ENCODE peak calls at places on chromosomes 7 and 10, in five cellular contexts. X is GM12891, H is K562, J is GM12878, E is HepG2. Q is an unnamed sample.

GRCh38 chr7:106064836-106065559 is 47.1 kb downstream of the SYPL1 start:
- DNase-seq in X (no peak), H (peak), J (no peak), E (peak), Q (no peak)

GRCh38 chr7:30146127-30146612 is 11.4 kb downstream of the MTURN start:
- DNase-seq in X (no peak), H (peak), J (no peak), E (no peak), Q (no peak)

GRCh38 chr7:151832656-151833055 is 44.3 kb downstream of the PRKAG2 start:
- DNase-seq in X (no peak), H (no peak), J (no peak), E (no peak), Q (no peak)

GRCh38 chr7:139893999-139894398 is 64.9 kb downstream of the TBXAS1 start:
- DNase-seq in X (no peak), H (no peak), J (no peak), E (no peak), Q (no peak)

GRCh38 chr10:130748409-130749057 is 563.0 kb downstream of the TCERG1L start:
- DNase-seq in X (no peak), H (no peak), J (no peak), E (no peak), Q (no peak)

GRCh38 chr10:73873163-73873842 is 1.1 kb downstream of the CAMK2G start:
- DNase-seq in X (no peak), H (no peak), J (no peak), E (no peak), Q (no peak)

GRCh38 chr7:27096756-27097514 is 1.1 kb upstream of the HOXA1 start:
- DNase-seq in X (no peak), H (no peak), J (no peak), E (no peak), Q (no peak)

GRCh38 chr7:79317728-79318127 is 135.7 kb downstream of the MAGI2 start:
- DNase-seq in X (no peak), H (no peak), J (no peak), E (peak), Q (no peak)

GRCh38 chr7:137462847-137463246 is 119.3 kb upstream of the PTN start:
- DNase-seq in X (no peak), H (no peak), J (no peak), E (no peak), Q (no peak)

GRCh38 chr10:14244147-14244546 is 86.6 kb downstream of the FRMD4A start:
- DNase-seq in X (no peak), H (no peak), J (no peak), E (no peak), Q (no peak)

GRCh38 chr10:44370731-44371248 is 14.1 kb downstream of the CXCL12 start:
- DNase-seq in X (no peak), H (no peak), J (no peak), E (no peak), Q (no peak)

GRCh38 chr7:116339564-116339963 is 129.2 kb downstream of the TES start:
- DNase-seq in X (no peak), H (peak), J (no peak), E (peak), Q (no peak)

GRCh38 chr10:77392851-77393250 is 244.8 kb downstream of the KCNMA1 start:
- DNase-seq in X (no peak), H (no peak), J (no peak), E (no peak), Q (no peak)

GRCh38 chr10:33800545-33800944 is 466.1 kb upstream of the NRP1 start:
- DNase-seq in X (no peak), H (no peak), J (no peak), E (peak), Q (no peak)

GRCh38 chr7:2260820-2261219 is 18.8 kb downstream of the NUDT1 start:
- DNase-seq in X (no peak), H (no peak), J (no peak), E (no peak), Q (no peak)

GRCh38 chr7:37310322-37311080 is 138.2 kb downstream of the ELMO1 start:
- DNase-seq in X (no peak), H (no peak), J (no peak), E (no peak), Q (no peak)

GRCh38 chr7:130899638-130900401 is 165.8 kb upstream of the KLF14 start:
- DNase-seq in X (no peak), H (no peak), J (no peak), E (peak), Q (no peak)

GRCh38 chr7:87435546-87435945 is 39.9 kb downstream of the ABCB4 start:
- DNase-seq in X (no peak), H (no peak), J (no peak), E (no peak), Q (no peak)

GRCh38 chr7:108293190-108293612 is 163.0 kb downstream of the NRCAM start:
- DNase-seq in X (no peak), H (no peak), J (no peak), E (no peak), Q (no peak)

GRCh38 chr7:33757563-33758165 is 147.7 kb upstream of the BMPER start:
- DNase-seq in X (no peak), H (peak), J (no peak), E (peak), Q (no peak)

GRCh38 chr7:2633538-2634264 is 1.9 kb downstream of the TTYH3 start:
- DNase-seq in X (no peak), H (no peak), J (no peak), E (peak), Q (no peak)

GRCh38 chr7:9250876-9251275 is 817.5 kb downstream of the NXPH1 start:
- DNase-seq in X (no peak), H (no peak), J (no peak), E (no peak), Q (no peak)

GRCh38 chr7:142807855-142808460 is 37.2 kb downstream of the PRSS2 start:
- DNase-seq in X (no peak), H (peak), J (peak), E (no peak), Q (no peak)

GRCh38 chr7:120256719-120257118 is 16.3 kb upstream of the KCND2 start:
- DNase-seq in X (no peak), H (no peak), J (no peak), E (no peak), Q (no peak)

GRCh38 chr7:73903321-73904218 is 42.6 kb downstream of the TMEM270 start:
- DNase-seq in X (no peak), H (no peak), J (no peak), E (no peak), Q (no peak)

GRCh38 chr10:127193125-127193524 is 3.3 kb downstream of the INSYN2A start:
- DNase-seq in X (no peak), H (no peak), J (no peak), E (no peak), Q (no peak)

GRCh38 chr10:4315529-4315928 is 510.5 kb upstream of the AKR1E2 start:
- DNase-seq in X (no peak), H (no peak), J (no peak), E (no peak), Q (no peak)

GRCh38 chr7:87474533-87475358 is 734 bp downstream of the ABCB4 start:
- DNase-seq in X (peak), H (no peak), J (peak), E (no peak), Q (peak)

GRCh38 chr7:129917934-129918333 is 34.8 kb downstream of the UBE2H start:
- DNase-seq in X (no peak), H (no peak), J (no peak), E (no peak), Q (no peak)

GRCh38 chr7:80453699-80454340 is 58.0 kb downstream of the GNAT3 start:
- DNase-seq in X (no peak), H (no peak), J (no peak), E (peak), Q (no peak)

GRCh38 chr10:44458671-44459403 is 73.9 kb upstream of the CXCL12 start:
- DNase-seq in X (no peak), H (no peak), J (no peak), E (no peak), Q (no peak)

GRCh38 chr10:110664483-110665420 is 20.6 kb downstream of the RBM20 start:
- DNase-seq in X (no peak), H (no peak), J (no peak), E (peak), Q (no peak)

GRCh38 chr10:103224133-103224532 is 21.6 kb upstream of the RPEL1 start:
- DNase-seq in X (no peak), H (no peak), J (no peak), E (no peak), Q (no peak)

DNA sequence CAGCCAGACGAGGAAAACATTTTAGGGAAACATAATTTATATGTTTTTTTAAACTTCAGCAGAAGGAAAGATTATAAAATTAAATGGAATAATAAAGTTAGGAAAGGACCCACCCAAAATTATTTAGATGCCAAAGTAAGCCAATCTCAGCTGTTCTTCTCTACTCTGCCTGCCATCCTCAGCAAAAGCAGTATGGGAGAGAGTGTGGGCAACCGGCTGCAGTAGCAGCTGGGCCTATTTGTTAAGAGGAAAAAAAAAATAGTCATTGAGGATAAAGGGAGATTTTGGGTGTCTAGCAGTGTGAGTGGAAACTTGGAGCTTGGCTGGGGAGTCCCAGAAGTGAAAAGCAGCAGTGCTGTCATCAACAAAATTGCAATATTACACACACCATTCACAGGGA is 15.4 kb downstream of the SEMA3E start:
- DNase-seq in X (no peak), H (no peak), J (no peak), E (no peak), Q (no peak)
- TF ChIP-seq TAF1 in X (no peak), H (no peak), J (no peak), E (no peak), Q (no peak)

DNA sequence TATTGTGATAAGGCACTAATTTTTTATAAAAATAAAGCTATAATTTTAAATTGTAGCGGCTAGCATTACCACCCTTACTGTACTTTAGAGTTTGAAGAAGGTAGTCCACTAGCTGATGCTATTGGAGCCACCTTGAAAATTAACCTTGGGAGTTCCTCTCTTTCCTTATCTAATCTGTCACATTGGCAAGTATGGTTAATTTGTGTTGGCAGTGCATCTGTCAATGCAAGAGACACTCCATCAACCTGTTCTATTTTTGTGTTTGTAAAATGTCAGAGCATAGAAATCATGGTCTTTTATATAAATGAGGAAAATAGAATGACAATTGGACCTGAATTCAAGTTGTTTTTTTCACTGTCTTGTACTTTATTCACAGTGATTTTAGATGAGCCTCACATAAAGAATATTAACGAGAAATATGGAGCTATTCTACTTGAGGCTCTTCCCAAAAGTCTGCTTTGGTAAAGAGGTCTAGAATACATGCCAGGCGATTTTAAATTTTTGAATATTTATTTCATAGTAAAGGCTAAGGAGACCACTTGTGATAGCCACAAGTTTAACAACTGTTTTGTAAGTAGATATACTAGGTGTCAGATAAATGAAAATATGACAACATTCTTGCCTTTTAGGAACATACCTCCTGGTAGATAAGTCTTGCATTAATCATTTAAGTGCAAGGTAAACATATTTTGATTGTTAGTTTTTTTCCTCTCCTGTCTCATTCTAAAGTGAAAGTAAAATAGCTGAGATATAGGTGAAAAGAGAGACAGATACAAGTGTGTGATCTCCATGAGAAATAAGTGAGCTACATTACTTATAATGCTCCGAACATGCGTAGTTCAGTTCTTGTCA is 20.8 kb downstream of the GLCCI1 start:
- DNase-seq in X (no peak), H (no peak), J (no peak), E (no peak), Q (no peak)
- TF ChIP-seq POLR2AphosphoS5 in X (no peak), H (peak), J (no peak), E (no peak), Q (no peak)

GRCh38 chr10:24822557-24822956 is 98.9 kb upstream of the ARHGAP21 start:
- DNase-seq in X (peak), H (no peak), J (peak), E (no peak), Q (peak)

GRCh38 chr10:24825551-24825950 is 101.9 kb upstream of the ARHGAP21 start:
- DNase-seq in X (no peak), H (no peak), J (no peak), E (no peak), Q (no peak)

GRCh38 chr10:24824536-24824935 is 100.8 kb upstream of the ARHGAP21 start:
- DNase-seq in X (no peak), H (no peak), J (no peak), E (no peak), Q (no peak)

GRCh38 chr10:24826022-24826421 is 102.3 kb upstream of the ARHGAP21 start:
- DNase-seq in X (no peak), H (no peak), J (no peak), E (no peak), Q (no peak)

DNA sequence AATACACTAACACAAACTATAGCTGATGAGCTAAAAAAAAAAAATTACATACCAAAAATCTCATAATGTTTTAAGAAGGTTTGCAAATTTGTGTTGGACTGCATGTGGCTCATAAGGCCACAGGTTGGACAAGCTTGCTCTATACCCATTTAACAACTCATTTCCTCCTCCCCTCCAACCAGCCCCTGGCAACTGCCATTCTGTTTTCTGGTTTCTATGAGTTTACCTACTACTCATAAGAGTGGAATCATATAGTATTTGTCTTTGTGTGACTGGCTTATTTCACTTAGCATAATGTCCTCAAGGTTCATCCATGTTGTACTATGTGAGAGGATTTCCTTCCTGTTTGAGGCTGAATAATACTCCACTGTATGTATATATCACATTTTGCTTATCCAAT is 100.4 kb upstream of the ARHGAP21 start:
- DNase-seq in X (no peak), H (no peak), J (no peak), E (no peak), Q (no peak)
- TF ChIP-seq POLR2A in X (no peak), H (no peak), J (no peak), E (no peak), Q (no peak)

GRCh38 chr10:35412336-35412735 is 76.0 kb downstream of the CCNY start:
- DNase-seq in X (no peak), H (no peak), J (no peak), E (no peak), Q (no peak)
- TF ChIP-seq TAF1 in X (no peak), H (no peak), J (no peak), E (no peak), Q (no peak)

GRCh38 chr10:43145313-43145712 is 7.1 kb downstream of the CSGALNACT2 start:
- DNase-seq in X (no peak), H (no peak), J (no peak), E (no peak), Q (no peak)
- TF ChIP-seq POLR2AphosphoS5 in X (no peak), H (no peak), J (no peak), E (no peak), Q (no peak)

GRCh38 chr7:76301000-76301399 is 1.5 kb upstream of the HSPB1 start:
- DNase-seq in X (no peak), H (no peak), J (no peak), E (no peak), Q (no peak)

GRCh38 chr7:76300210-76300731 is 2.2 kb upstream of the HSPB1 start:
- DNase-seq in X (no peak), H (no peak), J (no peak), E (peak), Q (no peak)

GRCh38 chr7:76294344-76295024 is 8.0 kb upstream of the HSPB1 start:
- DNase-seq in X (no peak), H (peak), J (no peak), E (peak), Q (no peak)

GRCh38 chr7:76293407-76293901 is 9.0 kb upstream of the HSPB1 start:
- DNase-seq in X (no peak), H (no peak), J (no peak), E (no peak), Q (no peak)

GRCh38 chr7:76296743-76297740 is 5.4 kb upstream of the HSPB1 start:
- DNase-seq in X (no peak), H (no peak), J (no peak), E (peak), Q (no peak)
- TF ChIP-seq POLR2A in X (no peak), H (no peak), J (no peak), E (no peak), Q (no peak)

GRCh38 chr10:113876461-113876860 is 22.0 kb downstream of the NHLRC2 start:
- DNase-seq in X (no peak), H (no peak), J (no peak), E (no peak), Q (no peak)

GRCh38 chr10:113875212-113875611 is 20.8 kb downstream of the NHLRC2 start:
- DNase-seq in X (no peak), H (no peak), J (no peak), E (no peak), Q (no peak)

GRCh38 chr10:113879691-113880090 is 25.2 kb downstream of the NHLRC2 start:
- DNase-seq in X (no peak), H (no peak), J (peak), E (no peak), Q (no peak)

GRCh38 chr10:113882240-113882639 is 27.8 kb downstream of the NHLRC2 start:
- DNase-seq in X (no peak), H (no peak), J (no peak), E (no peak), Q (no peak)

DNA sequence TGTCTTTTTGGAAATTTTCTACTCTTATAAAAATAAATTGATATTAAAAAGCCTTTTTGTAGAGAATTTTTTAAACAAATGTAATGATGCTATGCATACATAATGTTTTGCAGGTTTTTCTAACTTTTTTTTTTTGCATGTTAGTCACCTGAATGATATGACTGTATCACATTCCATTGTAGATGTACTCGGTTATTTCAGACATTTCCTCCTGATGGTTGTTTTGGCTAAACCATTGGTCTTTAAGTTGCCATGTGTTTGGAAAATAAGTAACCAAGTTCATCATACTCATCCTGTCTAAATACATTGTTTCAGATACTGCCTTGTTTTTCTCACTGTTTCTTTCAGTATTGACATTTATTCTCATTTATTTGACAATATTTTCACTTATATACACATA is 25.8 kb downstream of the NHLRC2 start:
- DNase-seq in X (no peak), H (no peak), J (no peak), E (no peak), Q (no peak)
- TF ChIP-seq TAF1 in X (no peak), H (no peak), J (no peak), E (no peak), Q (no peak)

DNA sequence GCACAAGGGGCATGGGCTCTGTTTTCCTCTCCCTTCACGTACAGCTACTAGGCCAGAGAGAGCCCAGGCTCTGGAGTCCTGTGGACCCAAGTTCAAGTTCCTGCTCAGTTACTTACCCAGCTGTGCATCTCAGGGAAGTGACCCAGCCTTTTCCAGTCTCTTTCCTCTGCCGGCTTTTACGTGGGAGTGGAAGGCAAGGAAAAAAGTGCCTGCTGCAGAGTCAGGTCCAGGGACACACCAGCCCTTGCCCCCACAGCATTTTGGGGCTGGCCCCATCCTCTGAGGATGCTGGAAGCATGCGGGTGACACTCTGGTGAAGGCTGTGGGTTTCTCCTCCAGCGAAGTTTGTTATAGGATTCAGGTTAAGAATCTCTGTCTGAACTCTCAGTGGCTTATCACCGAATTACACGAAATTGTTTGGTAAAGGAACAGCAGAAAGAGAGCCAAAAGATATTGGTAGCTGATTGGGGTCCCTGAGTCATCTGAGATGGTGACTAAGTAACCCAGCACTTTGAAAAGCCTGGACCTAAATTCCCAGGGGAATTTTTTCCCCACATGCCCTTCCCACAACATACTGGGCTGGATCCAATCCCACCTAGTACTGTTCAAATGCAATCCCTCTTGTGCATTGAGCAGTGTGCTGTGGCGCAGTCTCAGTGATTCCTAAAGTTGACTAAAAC is 424.3 kb downstream of the RPS24 start:
- DNase-seq in X (no peak), H (no peak), J (no peak), E (peak), Q (no peak)
- TF ChIP-seq POLR2AphosphoS5 in X (no peak), H (no peak), J (no peak), E (no peak), Q (no peak)